ENCODE peak calls at places on chromosomes 11 and 22, in five cellular contexts. One of them, this sample, is unnamed.

GRCh38 chr11:23151819-23152218 is 291.5 kb upstream of the CCDC179 start:
- DNase-seq in cardiac fibroblast: no peak
- DNase-seq in globus pallidus: no peak
- DNase-seq in Ammon's horn: no peak
- DNase-seq in caudate nucleus: no peak
- DNase-seq in this sample: no peak

GRCh38 chr11:74311352-74311926 is at the start of gene P4HA3:
- DNase-seq in caudate nucleus: no peak
- DNase-seq in globus pallidus: no peak
- DNase-seq in cardiac fibroblast: peak; percentile 68
- DNase-seq in Ammon's horn: peak; percentile 23
- DNase-seq in this sample: peak; percentile 31

GRCh38 chr11:112453601-112454577 is 193.2 kb upstream of the PLET1 start:
- DNase-seq in Ammon's horn: no peak
- DNase-seq in caudate nucleus: no peak
- DNase-seq in globus pallidus: no peak
- DNase-seq in cardiac fibroblast: peak; percentile 46
- DNase-seq in this sample: peak; percentile 10

GRCh38 chr22:21726650-21727049 is 8.9 kb downstream of the YPEL1 start:
- DNase-seq in globus pallidus: no peak
- DNase-seq in Ammon's horn: no peak
- DNase-seq in cardiac fibroblast: no peak
- DNase-seq in caudate nucleus: peak; percentile 11
- DNase-seq in this sample: peak; percentile 24

GRCh38 chr11:72673284-72673942 is 809 bp downstream of the PDE2A start:
- DNase-seq in Ammon's horn: no peak
- DNase-seq in globus pallidus: no peak
- DNase-seq in cardiac fibroblast: no peak
- DNase-seq in caudate nucleus: no peak
- DNase-seq in this sample: no peak

GRCh38 chr11:115497303-115497702 is 6.9 kb downstream of the CADM1 start:
- DNase-seq in globus pallidus: no peak
- DNase-seq in cardiac fibroblast: no peak
- DNase-seq in Ammon's horn: no peak
- DNase-seq in caudate nucleus: no peak
- DNase-seq in this sample: peak; percentile 13

GRCh38 chr22:29840498-29840897 is 2.4 kb upstream of the ASCC2 start:
- DNase-seq in caudate nucleus: no peak
- DNase-seq in Ammon's horn: no peak
- DNase-seq in cardiac fibroblast: no peak
- DNase-seq in globus pallidus: no peak
- DNase-seq in this sample: no peak

GRCh38 chr22:30396871-30397655 is at the start of gene SEC14L2:
- DNase-seq in globus pallidus: peak; percentile 81
- DNase-seq in cardiac fibroblast: peak; percentile 61
- DNase-seq in caudate nucleus: peak; percentile 87
- DNase-seq in Ammon's horn: peak; percentile 82
- DNase-seq in this sample: peak; percentile 83

GRCh38 chr11:12242071-12242672 is 131.8 kb downstream of the MICAL2 start:
- DNase-seq in cardiac fibroblast: no peak
- DNase-seq in Ammon's horn: no peak
- DNase-seq in caudate nucleus: no peak
- DNase-seq in globus pallidus: no peak
- DNase-seq in this sample: no peak

GRCh38 chr11:115257286-115258077 is 246.7 kb downstream of the CADM1 start:
- DNase-seq in cardiac fibroblast: no peak
- DNase-seq in globus pallidus: no peak
- DNase-seq in Ammon's horn: no peak
- DNase-seq in caudate nucleus: no peak
- DNase-seq in this sample: no peak

GRCh38 chr11:70650075-70650909 is 252.0 kb downstream of the CTTN start:
- DNase-seq in Ammon's horn: peak; percentile 68
- DNase-seq in cardiac fibroblast: peak; percentile 77
- DNase-seq in globus pallidus: peak; percentile 43
- DNase-seq in caudate nucleus: peak; percentile 39
- DNase-seq in this sample: no peak

GRCh38 chr22:23263651-23264555 is 83.6 kb downstream of the BCR start:
- DNase-seq in Ammon's horn: no peak
- DNase-seq in globus pallidus: no peak
- DNase-seq in caudate nucleus: no peak
- DNase-seq in cardiac fibroblast: no peak
- DNase-seq in this sample: no peak

GRCh38 chr22:32710896-32711295 is 90.6 kb upstream of the TIMP3 start:
- DNase-seq in Ammon's horn: no peak
- DNase-seq in caudate nucleus: no peak
- DNase-seq in globus pallidus: no peak
- DNase-seq in cardiac fibroblast: no peak
- DNase-seq in this sample: no peak

GRCh38 chr11:10908215-10908990 is 50.5 kb upstream of the ZBED5 start:
- DNase-seq in globus pallidus: no peak
- DNase-seq in caudate nucleus: no peak
- DNase-seq in Ammon's horn: no peak
- DNase-seq in cardiac fibroblast: peak; percentile 88
- DNase-seq in this sample: no peak

GRCh38 chr11:25163421-25163820 is 666.6 kb downstream of the LUZP2 start:
- DNase-seq in cardiac fibroblast: peak; percentile 3
- DNase-seq in caudate nucleus: no peak
- DNase-seq in globus pallidus: no peak
- DNase-seq in Ammon's horn: no peak
- DNase-seq in this sample: no peak

GRCh38 chr11:122178795-122179194 is 62.8 kb upstream of the BLID start:
- DNase-seq in Ammon's horn: no peak
- DNase-seq in globus pallidus: no peak
- DNase-seq in cardiac fibroblast: no peak
- DNase-seq in caudate nucleus: no peak
- DNase-seq in this sample: no peak